ENCODE peak calls at places on chromosomes 13 and 19, in five cellular contexts. A, O, L, G and P are unnamed samples.

GRCh38 chr13:111153977-111154332 is 38.8 kb downstream of the ARHGEF7 start:
- DNase-seq in O (peak; percentile 23), A (no peak), L (no peak), G (no peak), P (peak; percentile 56)

GRCh38 chr13:59483441-59484116 is 680.1 kb downstream of the DIAPH3 start:
- DNase-seq in A (peak; percentile 16), G (no peak), L (no peak), O (no peak), P (no peak)

GRCh38 chr19:17538684-17539287 is 16.7 kb upstream of the COLGALT1 start:
- DNase-seq in G (no peak), O (no peak), A (no peak), L (no peak), P (peak; percentile 56)

GRCh38 chr13:102970542-102970941 is 95.7 kb downstream of the SLC10A2 start:
- DNase-seq in A (no peak), L (no peak), G (no peak), O (no peak), P (peak; percentile 59)

GRCh38 chr19:49749055-49749716 is 13.9 kb downstream of the TSKS start:
- DNase-seq in O (no peak), L (no peak), G (no peak), A (no peak), P (no peak)

GRCh38 chr13:59442946-59443345 is 720.8 kb downstream of the DIAPH3 start:
- DNase-seq in G (no peak), L (no peak), A (no peak), O (no peak), P (no peak)

GRCh38 chr13:102913924-102914628 is 68.2 kb downstream of the ERCC5 start:
- DNase-seq in O (no peak), A (no peak), L (peak; percentile 66), G (no peak), P (no peak)

GRCh38 chr13:113490496-113491417 is at the start of gene DCUN1D2:
- DNase-seq in G (peak; percentile 76), A (peak; percentile 88), L (peak; percentile 97), O (peak; percentile 38), P (peak; percentile 98)

GRCh38 chr13:33040116-33040515 is 23.9 kb downstream of the KL start:
- DNase-seq in O (no peak), A (no peak), G (no peak), L (no peak), P (no peak)

GRCh38 chr13:100210966-100211710 is 122.2 kb downstream of the PCCA start:
- DNase-seq in L (no peak), O (no peak), A (no peak), G (no peak), P (no peak)